ENCODE peak calls at places on chromosomes 5 and 9, in ten cellular contexts. L is ascending aorta, U is PC-3, W is A549, R is GM23248, H is heart left ventricle, C is spleen, F is mesendoderm, B is colonic mucosa, V is HCT116. S is an unnamed sample. For H3K4me1, the result is how much of the 10 kb centered on the place peaks cover.

GRCh38 chr5:158297002-158297527 is 438.1 kb upstream of the CLINT1 start:
- DNase-seq in R (no peak), L (no peak), B (no peak), V (no peak), U (no peak), W (no peak), C (no peak), H (no peak), F (no peak), S (no peak)

GRCh38 chr5:154575869-154576806 is 98.1 kb upstream of the HAND1 start:
- DNase-seq in C (no peak), H (no peak), V (no peak), U (peak), W (peak), L (no peak), F (peak), B (no peak), R (no peak), S (no peak)

GRCh38 chr5:141475625-141476131 is at the start of gene PCDHGC3:
- DNase-seq in H (peak), F (peak), C (peak), R (peak), W (peak), L (peak), B (peak), V (no peak), U (no peak), S (peak)

GRCh38 chr5:118963169-118963568 is 25.2 kb downstream of the DTWD2 start:
- DNase-seq in B (no peak), C (no peak), F (no peak), L (no peak), W (no peak), U (no peak), V (no peak), R (no peak), H (no peak), S (no peak)

GRCh38 chr5:43635374-43635773 is 32.4 kb downstream of the NNT start:
- DNase-seq in B (no peak), C (no peak), F (no peak), U (no peak), W (no peak), V (no peak), H (no peak), R (peak), L (no peak), S (no peak)

GRCh38 chr5:138536665-138537315 is 6.2 kb downstream of the ETF1 start:
- DNase-seq in V (no peak), R (peak), F (peak), C (no peak), B (no peak), U (no peak), W (peak), H (no peak), L (no peak), S (no peak)

GRCh38 chr9:76136986-76137385 is 246.5 kb downstream of the PCSK5 start:
- DNase-seq in V (peak), C (no peak), L (no peak), U (no peak), B (no peak), H (no peak), F (peak), R (peak), W (peak), S (no peak)

GRCh38 chr9:111484564-111484878 is 338 bp upstream of the ECPAS start:
- DNase-seq in B (no peak), U (no peak), R (no peak), F (no peak), C (no peak), L (no peak), V (no peak), H (no peak), W (no peak), S (no peak)

GRCh38 chr9:109880276-109881169 is 100.5 kb downstream of the PALM2AKAP2 start:
- DNase-seq in L (no peak), W (peak), H (no peak), B (no peak), F (peak), U (peak), R (peak), V (peak), C (no peak), S (no peak)

GRCh38 chr9:137034709-137035506 is 3.0 kb upstream of the FUT7 start:
- DNase-seq in C (peak), H (peak), F (peak), V (peak), W (peak), R (peak), B (peak), U (peak), L (peak), S (peak)

GRCh38 chr9:134329576-134329855 is 3.3 kb downstream of the RXRA start:
- DNase-seq in H (peak), V (no peak), C (no peak), R (peak), U (no peak), W (no peak), F (no peak), B (no peak), L (no peak), S (no peak)

GRCh38 chr9:86405926-86406325 is 51.7 kb upstream of the TUT7 start:
- DNase-seq in L (no peak), F (peak), C (no peak), W (peak), B (no peak), V (peak), U (peak), R (peak), H (no peak), S (no peak)

GRCh38 chr9:108180511-108180910 is 675.3 kb downstream of the ACTL7B start:
- DNase-seq in H (no peak), C (no peak), F (no peak), W (no peak), V (no peak), B (peak), L (no peak), U (no peak), R (no peak), S (no peak)

GRCh38 chr5:124702442-124703024 is 43.9 kb downstream of the ZNF608 start:
- DNase-seq in L (no peak), U (no peak), C (no peak), B (no peak), H (no peak), V (no peak), R (no peak), F (no peak), W (no peak), S (no peak)

GRCh38 chr5:112189328-112189840 is 229.7 kb downstream of the EPB41L4A start:
- DNase-seq in U (no peak), R (no peak), W (no peak), C (no peak), F (no peak), B (no peak), H (no peak), L (no peak), V (no peak), S (no peak)

GRCh38 chr5:107558951-107559350 is 111.8 kb downstream of the EFNA5 start:
- DNase-seq in H (no peak), W (no peak), F (peak), U (no peak), V (no peak), R (no peak), C (no peak), L (no peak), B (no peak), S (no peak)

GRCh38 chr5:36744678-36745659 is 131.6 kb upstream of the NIPBL start:
- DNase-seq in W (peak), B (peak), R (peak), H (peak), F (peak), U (peak), C (peak), L (peak), V (peak), S (peak)

GRCh38 chr9:7123743-7124142 is 366.0 kb downstream of the KDM4C start:
- DNase-seq in W (no peak), B (no peak), U (peak), L (no peak), H (no peak), C (no peak), V (peak), F (no peak), R (peak), S (no peak)

GRCh38 chr9:106588601-106589000 is 274.4 kb upstream of the ZNF462 start:
- DNase-seq in F (peak), B (no peak), U (peak), V (peak), L (no peak), C (no peak), R (no peak), W (no peak), H (no peak), S (no peak)

GRCh38 chr9:91378695-91379127 is 17.0 kb upstream of the AUH start:
- DNase-seq in B (no peak), V (no peak), R (peak), L (no peak), H (no peak), C (no peak), F (peak), W (no peak), U (no peak), S (no peak)

GRCh38 chr9:34501889-34502425 is 20.8 kb downstream of the ENHO start:
- DNase-seq in U (peak), L (peak), C (no peak), W (no peak), B (no peak), R (peak), F (peak), H (peak), V (no peak), S (peak)

GRCh38 chr5:141960449-141961323 is 2.7 kb upstream of the PCDH12 start:
- DNase-seq in L (peak), V (peak), R (peak), W (peak), U (peak), H (peak), B (peak), F (peak), C (peak), S (peak)

GRCh38 chr5:36876965-36877666 is 547 bp downstream of the NIPBL start:
- DNase-seq in L (peak), F (peak), H (peak), W (peak), V (peak), C (peak), U (peak), R (peak), B (peak), S (peak)

GRCh38 chr5:41256400-41256799 is 43.1 kb upstream of the C6 start:
- DNase-seq in C (no peak), W (no peak), V (no peak), H (no peak), U (peak), R (no peak), F (no peak), B (no peak), L (no peak), S (no peak)

GRCh38 chr5:132428147-132428482 is 58.6 kb downstream of the SLC22A5 start:
- DNase-seq in C (no peak), F (no peak), L (no peak), U (no peak), W (no peak), R (no peak), V (no peak), B (no peak), H (no peak), S (no peak)

GRCh38 chr9:91857291-91857781 is 92.7 kb downstream of the ROR2 start:
- DNase-seq in U (no peak), C (peak), L (no peak), F (peak), W (no peak), B (no peak), H (no peak), R (no peak), V (no peak), S (no peak)

GRCh38 chr5:41281215-41281810 is 68.0 kb upstream of the C6 start:
- DNase-seq in H (no peak), R (no peak), V (no peak), B (no peak), C (no peak), F (no peak), W (no peak), U (no peak), L (no peak), S (no peak)

GRCh38 chr5:157740211-157740610 is 3.3 kb upstream of the LSM11 start:
- DNase-seq in F (peak), V (peak), B (no peak), W (peak), U (peak), R (peak), C (no peak), L (no peak), H (no peak), S (no peak)

GRCh38 chr9:111925017-111925770 is 28.6 kb downstream of the UGCG start:
- DNase-seq in V (no peak), H (no peak), B (no peak), F (no peak), W (no peak), L (no peak), C (no peak), U (no peak), R (no peak), S (no peak)

GRCh38 chr5:74028406-74028805 is 402.4 kb downstream of the ARHGEF28 start:
- DNase-seq in V (peak), B (no peak), R (no peak), W (no peak), C (no peak), H (no peak), L (no peak), U (peak), F (peak), S (no peak)

GRCh38 chr5:176530406-176530982 is 6.7 kb downstream of the RNF44 start:
- DNase-seq in L (no peak), W (no peak), U (no peak), R (no peak), C (peak), H (peak), F (no peak), B (no peak), V (no peak), S (no peak)

GRCh38 chr5:56632939-56633338 is 182.4 kb upstream of the MAP3K1 start:
- DNase-seq in C (no peak), R (no peak), H (no peak), L (no peak), F (no peak), B (no peak), W (no peak), U (no peak), V (no peak), S (no peak)

GRCh38 chr9:82206490-82206889 is 217.9 kb downstream of the SPATA31D1 start:
- DNase-seq in C (no peak), L (no peak), B (no peak), W (no peak), H (no peak), F (peak), U (peak), V (no peak), R (peak), S (no peak)
- H3K4me1 ChIP-seq in C (under half), L (under half), B (under half), W (under half), H (under half), F (under half), U (under half), V (under half), R (under half), S (under half)

GRCh38 chr9:70594546-70594945 is 180.1 kb upstream of the KLF9 start:
- DNase-seq in F (no peak), U (no peak), R (peak), C (no peak), V (no peak), H (no peak), L (no peak), B (no peak), W (no peak), S (no peak)
- H3K27ac ChIP-seq in F (no peak), U (no peak), R (peak), C (no peak), V (no peak), H (no peak), L (no peak), B (no peak), W (no peak), S (no peak)

DNA sequence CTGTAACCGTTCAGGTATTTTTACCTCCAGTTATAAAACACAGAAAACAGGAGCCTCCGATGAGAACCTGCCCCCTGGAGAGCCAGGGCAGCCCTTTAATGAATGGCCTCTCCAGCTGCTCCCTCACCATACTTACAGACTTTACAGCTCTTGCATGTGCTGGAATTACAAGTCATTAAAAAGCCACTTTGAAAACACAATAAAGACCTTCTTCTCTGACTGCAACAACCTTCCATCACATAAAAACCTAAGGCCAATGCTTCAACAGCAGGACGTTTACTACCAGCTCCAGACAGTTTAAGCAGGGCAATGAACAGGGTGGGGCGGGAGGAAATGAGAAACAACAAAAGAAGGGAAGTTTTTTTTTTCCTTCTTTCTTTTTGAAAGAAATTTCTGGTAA is 213.8 kb downstream of the MLLT3 start:
- DNase-seq in R (no peak), W (no peak), U (no peak), C (no peak), B (peak), F (peak), L (no peak), H (no peak), V (no peak), S (no peak)
- H3K4me3 ChIP-seq in R (no peak), W (no peak), U (no peak), C (no peak), B (no peak), F (no peak), L (no peak), H (no peak), V (no peak), S (no peak)

GRCh38 chr5:172428224-172429166 is 25.8 kb downstream of the SH3PXD2B start:
- DNase-seq in U (no peak), R (no peak), C (no peak), H (no peak), F (no peak), V (no peak), W (no peak), B (no peak), L (no peak), S (no peak)
- H3K4me1 ChIP-seq in U (under half), R (under half), C (under half), H (under half), F (under half), V (under half), W (under half), B (under half), L (under half), S (under half)

GRCh38 chr9:95088421-95089161 is 228.9 kb downstream of the FANCC start:
- DNase-seq in L (no peak), U (no peak), R (no peak), V (no peak), F (no peak), H (no peak), C (peak), W (no peak), B (no peak), S (no peak)

GRCh38 chr9:95085861-95086563 is 231.5 kb downstream of the FANCC start:
- DNase-seq in F (no peak), H (peak), R (no peak), C (peak), L (no peak), V (no peak), W (no peak), U (no peak), B (no peak), S (peak)

GRCh38 chr9:95085036-95085770 is 232.3 kb downstream of the FANCC start:
- DNase-seq in V (no peak), F (no peak), U (no peak), W (no peak), B (no peak), R (no peak), C (peak), L (no peak), H (no peak), S (no peak)

GRCh38 chr9:95087659-95088242 is 229.8 kb downstream of the FANCC start:
- DNase-seq in W (peak), V (no peak), R (peak), C (peak), F (no peak), U (peak), B (no peak), H (peak), L (no peak), S (no peak)

DNA sequence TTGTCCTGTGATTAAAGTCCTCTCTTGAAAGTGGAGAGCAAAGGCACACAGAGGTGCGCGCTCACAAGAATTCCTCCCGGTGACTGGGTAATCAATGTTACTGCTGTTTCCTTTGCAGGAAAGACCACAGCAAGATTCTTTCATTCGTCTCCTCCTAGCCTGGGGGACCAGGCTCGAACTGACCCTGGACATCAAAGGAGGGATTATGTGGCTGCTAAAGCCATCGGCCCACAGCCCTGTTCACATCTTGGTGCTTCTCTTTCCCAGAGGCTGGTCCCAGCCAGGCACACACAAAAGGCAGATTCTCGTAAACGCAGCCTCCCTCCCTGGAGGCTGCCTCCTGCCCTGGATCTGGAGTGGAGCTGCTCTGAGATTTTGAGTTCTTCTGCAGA is 230.9 kb downstream of the FANCC start:
- DNase-seq in W (no peak), F (no peak), B (no peak), U (no peak), R (no peak), V (no peak), C (peak), L (no peak), H (no peak), S (no peak)
- H3K27ac ChIP-seq in W (no peak), F (no peak), B (no peak), U (no peak), R (no peak), V (no peak), C (no peak), L (peak), H (peak), S (peak)

DNA sequence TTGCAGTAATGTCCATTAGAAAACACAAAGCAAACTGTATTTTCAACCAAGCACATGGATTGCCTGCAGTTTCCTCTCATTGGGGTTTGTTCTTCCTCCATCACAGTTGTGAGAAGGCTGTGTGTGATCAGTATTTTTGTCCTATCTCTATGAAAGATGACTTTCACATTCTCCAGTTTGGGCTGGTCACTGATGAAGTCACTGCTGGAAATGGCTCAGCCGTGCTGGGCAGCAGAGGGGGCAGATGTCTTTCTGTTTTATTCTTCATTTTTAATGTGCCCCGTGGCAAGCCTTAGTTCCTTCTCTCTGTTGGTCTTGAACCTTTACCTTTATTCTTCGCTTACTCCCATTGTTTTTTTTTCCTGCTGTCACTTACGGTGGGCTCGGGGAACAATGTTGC is 289.0 kb upstream of the MPDZ start:
- DNase-seq in U (no peak), F (no peak), V (no peak), R (peak), H (no peak), C (no peak), L (no peak), W (no peak), B (no peak), S (peak)
- H3K4me3 ChIP-seq in U (no peak), F (peak), V (no peak), R (peak), H (peak), C (no peak), L (no peak), W (no peak), B (peak), S (no peak)

GRCh38 chr5:148922606-148923005 is 96.2 kb downstream of the ADRB2 start:
- DNase-seq in L (no peak), C (no peak), V (no peak), U (no peak), B (no peak), F (no peak), H (no peak), R (no peak), W (no peak), S (no peak)

GRCh38 chr5:148920646-148921288 is 94.4 kb downstream of the ADRB2 start:
- DNase-seq in U (no peak), R (no peak), L (no peak), H (no peak), C (no peak), W (no peak), F (no peak), V (no peak), B (no peak), S (no peak)

GRCh38 chr5:148921350-148921749 is 94.9 kb downstream of the ADRB2 start:
- DNase-seq in C (no peak), R (no peak), B (no peak), U (no peak), L (no peak), F (no peak), H (no peak), V (no peak), W (no peak), S (no peak)

GRCh38 chr5:148924817-148925216 is 98.4 kb downstream of the ADRB2 start:
- DNase-seq in U (peak), W (no peak), C (no peak), H (peak), R (no peak), V (no peak), F (no peak), B (peak), L (no peak), S (peak)

DNA sequence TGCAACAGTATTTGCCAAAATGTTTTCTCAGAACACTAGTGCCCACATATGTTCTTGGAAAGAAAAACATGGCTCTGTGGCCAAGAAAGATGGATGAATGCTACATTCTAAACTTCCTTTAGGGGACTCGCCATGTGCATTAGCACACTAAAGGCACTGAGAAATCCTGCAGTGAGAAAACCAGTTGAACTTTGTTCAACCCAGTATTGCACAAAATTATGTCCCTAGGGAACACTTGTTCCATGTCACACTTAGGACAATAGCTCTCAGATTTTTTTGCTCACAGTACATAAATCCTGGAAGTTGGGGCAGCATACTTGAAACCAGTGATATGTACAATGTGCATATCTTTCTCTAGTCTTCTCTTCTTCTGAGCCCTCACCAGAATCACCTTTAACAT is 96.6 kb downstream of the ADRB2 start:
- DNase-seq in F (no peak), H (no peak), L (no peak), C (no peak), R (no peak), W (no peak), B (no peak), U (no peak), V (no peak), S (no peak)
- H3K4me1 ChIP-seq in F (under half), H (under half), L (under half), C (under half), R (under half), W (under half), B (under half), U (under half), V (under half), S (under half)

S was measured in heart right ventricle.